ENCODE peak calls at places on chromosomes 6 and 20, in four cellular contexts. B is CD8-positive, alpha-beta memory T cell; O is esophagus squamous epithelium; H is A549. G is an unnamed sample.

GRCh38 chr6:43836507-43836906 is 66.5 kb downstream of the VEGFA start:
- DNase-seq in B (peak), O (no peak), H (no peak), G (no peak)

GRCh38 chr6:74713941-74714340 is 491.9 kb downstream of the COL12A1 start:
- DNase-seq in B (no peak), O (no peak), H (no peak), G (no peak)

GRCh38 chr6:56235245-56235644 is 12.1 kb downstream of the COL21A1 start:
- DNase-seq in B (no peak), O (no peak), H (no peak), G (peak)

GRCh38 chr6:39182604-39183003 is 46.7 kb downstream of the KCNK5 start:
- DNase-seq in B (no peak), O (no peak), H (no peak), G (no peak)

GRCh38 chr20:10618611-10619245 is 55.1 kb downstream of the JAG1 start:
- DNase-seq in B (no peak), O (no peak), H (no peak), G (no peak)

GRCh38 chr20:24836041-24836533 is 113.0 kb upstream of the CST7 start:
- DNase-seq in B (no peak), O (no peak), H (no peak), G (no peak)

GRCh38 chr6:24535210-24535609 is 40.4 kb downstream of the ALDH5A1 start:
- DNase-seq in B (no peak), O (no peak), H (no peak), G (no peak)

GRCh38 chr6:44142835-44143234 is 15.5 kb downstream of the TMEM63B start:
- DNase-seq in B (no peak), O (no peak), H (no peak), G (no peak)

GRCh38 chr6:154408906-154409500 is 52.4 kb upstream of the IPCEF1 start:
- DNase-seq in B (no peak), O (no peak), H (peak), G (no peak)

GRCh38 chr20:18287546-18287914 is 797 bp upstream of the ZNF133 start:
- DNase-seq in B (no peak), O (no peak), H (no peak), G (no peak)
- H3K27ac ChIP-seq in B (peak), O (peak), H (peak), G (peak)

DNA sequence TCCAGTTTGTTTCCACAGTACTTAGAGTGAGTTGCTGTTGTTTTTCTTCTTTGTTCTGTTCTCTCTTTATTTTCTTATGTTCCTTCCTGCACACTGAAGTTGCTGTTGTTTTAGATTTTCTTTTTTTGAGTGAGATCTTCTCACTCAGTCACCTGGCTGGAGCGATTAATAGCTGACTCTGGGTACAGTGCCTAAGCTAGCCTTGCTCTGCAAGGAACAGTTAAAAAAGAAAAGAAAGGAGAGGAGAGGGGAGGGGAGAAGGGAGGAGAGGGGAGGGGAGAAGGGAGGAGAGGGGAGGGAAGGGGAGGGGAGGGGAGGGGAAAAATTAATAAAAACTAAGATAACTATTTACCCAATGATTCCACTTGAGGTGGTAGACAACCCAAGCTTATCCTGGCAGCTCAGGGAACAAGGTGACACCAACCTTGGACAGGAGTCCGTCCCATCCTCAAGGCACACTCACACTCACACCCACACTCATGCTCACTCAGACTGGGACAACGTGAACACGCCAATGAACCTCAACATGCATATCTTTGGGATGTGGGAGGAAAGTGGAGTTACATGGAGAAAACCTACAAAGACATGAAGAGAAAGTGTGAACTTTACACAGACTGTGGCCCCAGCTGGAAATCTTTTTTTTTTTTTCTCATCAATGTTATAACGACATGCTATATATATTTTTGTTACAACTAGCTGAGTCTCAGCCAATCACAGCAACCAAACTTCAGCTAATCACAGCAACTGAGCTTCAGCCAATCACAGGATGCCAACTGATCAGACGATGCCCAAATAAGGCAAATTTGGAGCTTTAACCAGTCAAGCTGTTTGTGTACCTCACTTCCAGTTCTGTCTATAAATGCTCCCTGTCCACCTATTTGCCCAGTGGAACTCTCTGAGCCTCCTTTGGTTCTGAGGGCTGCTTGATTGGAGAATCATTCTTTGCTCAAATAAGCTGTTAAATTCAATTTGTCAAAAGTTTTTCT is 124.1 kb downstream of the SGK1 start:
- DNase-seq in B (no peak), O (no peak), H (no peak), G (no peak)
- H3K27ac ChIP-seq in B (no peak), O (no peak), H (peak), G (no peak)

DNA sequence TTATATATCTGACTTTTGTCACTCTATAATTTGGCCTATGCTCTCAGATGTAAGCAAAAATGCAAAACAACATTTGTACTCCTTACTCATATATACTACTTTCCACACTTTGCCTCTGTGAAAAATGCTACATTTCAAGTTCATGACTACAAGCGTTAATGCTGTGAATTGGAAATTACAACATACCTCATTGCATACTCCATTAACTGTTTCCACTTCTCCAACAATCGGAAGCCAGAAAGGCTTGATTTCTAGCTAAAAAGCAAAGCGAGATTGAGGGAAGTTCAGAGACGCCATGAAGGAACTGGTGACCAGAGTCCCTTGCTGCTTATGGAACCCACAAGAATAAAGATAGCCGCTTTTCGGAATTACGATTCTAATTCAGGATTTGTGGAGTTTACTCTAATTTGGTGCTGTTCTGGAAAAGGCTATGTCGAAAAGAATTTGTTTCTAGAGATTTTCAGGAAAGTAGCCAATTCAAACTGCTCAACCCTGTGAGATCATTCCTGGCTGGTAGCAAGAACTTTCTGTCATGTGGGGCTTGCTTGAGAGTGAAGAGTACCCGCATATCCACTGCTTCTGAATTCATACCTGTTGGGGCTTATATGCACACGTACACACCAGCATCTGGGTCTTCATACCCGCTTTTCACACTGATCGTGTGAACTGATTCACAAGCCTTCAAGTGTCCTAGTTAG is 98.0 kb upstream of the CITED2 start:
- DNase-seq in B (no peak), O (no peak), H (no peak), G (no peak)
- H3K27ac ChIP-seq in B (no peak), O (peak), H (no peak), G (no peak)

GRCh38 chr6:88655586-88655985 is 307.8 kb downstream of the RNGTT start:
- DNase-seq in B (no peak), O (no peak), H (no peak), G (no peak)
- H3K27ac ChIP-seq in B (no peak), O (no peak), H (no peak), G (no peak)

GRCh38 chr20:61189534-61189933 is 62.5 kb upstream of the CDH4 start:
- DNase-seq in B (no peak), O (no peak), H (no peak), G (no peak)
- H3K27ac ChIP-seq in B (no peak), O (no peak), H (peak), G (no peak)

DNA sequence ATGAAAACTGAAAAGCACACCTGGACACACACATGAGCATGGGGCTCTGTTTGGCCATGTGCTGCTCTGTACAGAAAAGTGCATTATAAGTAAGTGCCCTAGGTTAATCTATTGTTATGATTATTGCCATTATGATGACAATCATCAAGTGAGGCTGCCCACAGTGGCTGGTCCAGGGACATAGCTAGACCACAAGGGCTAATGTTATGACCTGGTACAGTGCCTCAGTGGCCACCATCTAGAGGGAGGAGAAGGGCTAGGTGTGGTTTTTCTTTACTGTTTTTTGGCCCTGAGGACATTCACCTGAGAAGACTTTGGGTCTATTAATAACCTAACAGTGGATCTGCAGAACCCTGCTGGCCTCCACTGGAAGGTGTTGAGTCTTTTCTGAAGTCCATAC is 86.1 kb downstream of the GJA10 start:
- DNase-seq in B (no peak), O (no peak), H (no peak), G (no peak)
- H3K27ac ChIP-seq in B (no peak), O (no peak), H (no peak), G (no peak)

G was measured in caudate nucleus.